ENCODE peak calls at places on chromosomes 7 and 10, in seven cellular contexts. W is SK-N-SH; J is stimulated activated CD4-positive, alpha-beta T cell treated with anti-CD3 and anti-CD28 coated beads, Interleukin-1b, Interleukin-23, amount 100 ng/mL, for 48 hours; A is fibroblast of mammary gland; E is progenitor cell of endocrine pancreas; N is activated naive CD8-positive, alpha-beta T cell treated with anti-CD3 and anti-CD28 coated beads, Interleukin-2, amount 50 U/mL, for 16 hours; X is AG20443. K is an unnamed sample.

GRCh38 chr7:14604606-14605005 is 297.9 kb downstream of the DGKB start:
- DNase-seq in W (no peak), J (no peak), A (peak), E (no peak), N (no peak), X (peak), K (no peak)

GRCh38 chr7:41656357-41656756 is 46.5 kb downstream of the INHBA start:
- DNase-seq in W (peak), J (no peak), A (peak), E (no peak), N (no peak), X (peak), K (no peak)

GRCh38 chr7:22156205-22156604 is 200.7 kb downstream of the RAPGEF5 start:
- DNase-seq in W (no peak), J (no peak), A (peak), E (no peak), N (no peak), X (peak), K (no peak)

GRCh38 chr10:69434169-69434568 is 17.1 kb upstream of the TSPAN15 start:
- DNase-seq in W (no peak), J (no peak), A (no peak), E (no peak), N (no peak), X (no peak), K (no peak)

GRCh38 chr7:110442386-110442837 is 648.5 kb upstream of the LRRN3 start:
- DNase-seq in W (peak), J (peak), A (no peak), E (no peak), N (no peak), X (no peak), K (no peak)

GRCh38 chr7:116431783-116432182 is 67.8 kb upstream of the CAV2 start:
- DNase-seq in W (no peak), J (no peak), A (peak), E (no peak), N (no peak), X (no peak), K (no peak)

GRCh38 chr7:15783971-15784693 is 97.6 kb upstream of the MEOX2 start:
- DNase-seq in W (no peak), J (no peak), A (no peak), E (no peak), N (no peak), X (no peak), K (no peak)

GRCh38 chr7:5230272-5231067 is 40.4 kb downstream of the WIPI2 start:
- DNase-seq in W (no peak), J (no peak), A (no peak), E (no peak), N (no peak), X (no peak), K (no peak)

GRCh38 chr10:31401287-31401686 is 82.3 kb downstream of the ZEB1 start:
- DNase-seq in W (no peak), J (no peak), A (no peak), E (no peak), N (no peak), X (no peak), K (no peak)

GRCh38 chr7:15525652-15526263 is 36.1 kb downstream of the AGMO start:
- DNase-seq in W (no peak), J (no peak), A (no peak), E (no peak), N (no peak), X (no peak), K (no peak)

GRCh38 chr10:103890194-103890658 is 27.8 kb downstream of the STN1 start:
- DNase-seq in W (no peak), J (peak), A (peak), E (no peak), N (no peak), X (no peak), K (no peak)

GRCh38 chr10:42488416-42488815 is 150.0 kb downstream of the ZNF33B start:
- DNase-seq in W (no peak), J (no peak), A (no peak), E (no peak), N (no peak), X (peak), K (no peak)

GRCh38 chr7:156944876-156945275 is 4.6 kb upstream of the NOM1 start:
- DNase-seq in W (no peak), J (no peak), A (no peak), E (no peak), N (no peak), X (no peak), K (no peak)